ENCODE peak calls at places on chromosomes 4 and X, in five cellular contexts. G is heart left ventricle, L is Peyer's patch, Q is gastrocnemius medialis, B is tibial nerve. H is an unnamed sample. For H3K4me1, the result is how much of the 10 kb centered on the place peaks cover.

GRCh38 chrX:151970027-151970426 is 4.4 kb downstream of the GABRE start:
- DNase-seq in G (no peak), Q (no peak), B (no peak), L (no peak), H (no peak)

GRCh38 chr4:105471566-105472176 is 2.2 kb downstream of the PPA2 start:
- DNase-seq in G (peak), Q (peak), B (peak), L (peak), H (peak)

GRCh38 chr4:133148690-133149363 is at the start of gene PCDH10:
- DNase-seq in Q (peak), G (peak), L (no peak), B (peak), H (peak)

GRCh38 chr4:2273657-2274319 is 11.9 kb upstream of the MXD4 start:
- DNase-seq in G (peak), L (no peak), B (no peak), Q (no peak), H (no peak)

GRCh38 chr4:158176108-158176507 is 3.3 kb upstream of the GASK1B start:
- DNase-seq in Q (no peak), B (no peak), G (no peak), L (no peak), H (peak)

GRCh38 chr4:179040259-179040658 is 1598.0 kb upstream of the AGA start:
- DNase-seq in G (no peak), B (no peak), L (no peak), Q (no peak), H (no peak)

GRCh38 chr4:110514889-110515479 is 39.0 kb downstream of the ENPEP start:
- DNase-seq in Q (no peak), B (no peak), L (no peak), G (no peak), H (no peak)

GRCh38 chrX:106649523-106650428 is 38.0 kb downstream of the RADX start:
- DNase-seq in G (no peak), Q (no peak), L (no peak), B (no peak), H (no peak)

GRCh38 chr4:15691346-15692140 is 9.9 kb downstream of the FAM200B start:
- DNase-seq in B (no peak), G (no peak), L (no peak), Q (no peak), H (no peak)

GRCh38 chr4:127781303-127782024 is 658 bp upstream of the HSPA4L start:
- DNase-seq in Q (peak), G (peak), B (peak), L (no peak), H (peak)

GRCh38 chr4:75180217-75180616 is 247.3 kb downstream of the PARM1 start:
- DNase-seq in L (no peak), Q (no peak), B (no peak), G (no peak), H (no peak)

GRCh38 chr4:75179510-75179909 is 246.6 kb downstream of the PARM1 start:
- DNase-seq in L (no peak), G (no peak), Q (no peak), B (no peak), H (no peak)

DNA sequence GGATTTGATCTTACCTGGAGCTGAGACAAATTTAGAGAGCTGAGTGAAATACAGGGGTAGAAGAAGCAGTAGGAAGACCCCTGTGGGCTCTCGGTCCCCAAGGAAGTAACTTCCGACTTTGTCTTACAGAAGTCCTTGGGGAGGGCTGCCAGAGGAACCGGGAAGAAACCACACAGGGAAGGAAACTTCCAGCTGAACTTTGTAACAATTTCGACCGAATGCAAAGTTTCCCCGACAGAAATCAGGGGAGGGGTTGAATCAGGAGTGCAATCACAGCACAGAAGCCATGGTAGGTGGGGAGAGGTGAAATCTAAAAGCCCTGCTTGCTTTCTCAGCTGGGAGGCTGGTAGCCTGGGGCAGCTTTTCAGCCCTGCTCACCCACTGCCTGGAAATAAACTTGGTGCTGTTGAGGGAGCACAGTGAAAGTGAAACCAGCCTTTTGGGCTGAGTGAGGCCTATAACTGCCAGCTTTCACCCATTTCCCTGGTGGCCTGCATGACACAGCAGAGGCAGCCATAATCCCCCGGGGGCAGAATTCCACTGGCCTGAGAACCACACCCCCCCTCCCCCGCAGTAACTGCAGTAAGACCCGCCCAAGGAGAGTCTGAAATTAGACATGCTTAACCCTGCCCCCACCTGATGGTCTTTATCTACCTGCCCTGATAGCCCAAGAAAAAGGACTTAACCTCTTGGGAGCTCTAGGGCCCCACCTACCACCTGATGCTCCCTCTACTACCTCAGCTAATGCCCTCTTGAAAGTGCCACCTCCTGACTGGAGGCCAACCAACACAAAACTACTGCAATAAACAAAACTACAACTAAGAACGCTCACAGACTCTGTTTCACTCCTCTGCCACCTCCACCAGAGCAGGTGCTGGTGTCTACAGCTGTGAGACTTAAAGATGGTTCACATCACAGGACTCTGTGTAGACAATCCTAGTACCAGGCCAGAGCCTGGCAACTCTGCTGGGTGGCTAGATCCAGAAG is 248.2 kb downstream of the PARM1 start:
- DNase-seq in G (peak), B (no peak), L (peak), Q (no peak), H (no peak)
- TF ChIP-seq POLR2A in G (no peak), B (no peak), L (no peak), Q (no peak), H (no peak)

GRCh38 chr4:83855044-83855443 is 319.1 kb downstream of the GPAT3 start:
- DNase-seq in L (no peak), G (no peak), Q (no peak), B (no peak), H (no peak)
- H3K4me1 ChIP-seq in L (under half), G (under half), Q (under half), B (under half), H (under half)

GRCh38 chr4:165328708-165329107 is 1.2 kb downstream of the MSMO1 start:
- DNase-seq in G (no peak), L (no peak), Q (no peak), B (no peak), H (no peak)
- TF ChIP-seq POLR2A in G (no peak), L (no peak), Q (no peak), B (no peak), H (no peak)

GRCh38 chrX:13010546-13010945 is 33.9 kb downstream of the FAM9C start:
- DNase-seq in B (no peak), G (no peak), L (no peak), Q (no peak), H (no peak)
- H3K4me1 ChIP-seq in B (under half), G (under half), L (under half), Q (under half), H (under half)

GRCh38 chrX:96924581-96924980 is 40.9 kb downstream of the RPA4 start:
- DNase-seq in Q (no peak), B (no peak), G (no peak), L (no peak), H (no peak)
- TF ChIP-seq POLR2A in Q (no peak), B (no peak), G (no peak), L (no peak), H (no peak)

GRCh38 chr4:168639914-168640313 is 143.1 kb downstream of the PALLD start:
- DNase-seq in G (peak), L (no peak), Q (no peak), B (no peak), H (no peak)
- H3K4me1 ChIP-seq in G (half or more), L (under half), Q (under half), B (under half), H (half or more)